ENCODE peak calls at places on chromosomes 3 and 15, in seven cellular contexts. E, O, V, X, Z, L and A are unnamed samples.
A peak's percentile ranks its signal among the peaks of the same experiment; 100 is the strongest.

GRCh38 chr3:72844436-72844999 is 3.7 kb downstream of the SHQ1 start:
- DNase-seq in V (no peak), Z (peak; percentile 15), L (peak; percentile 14), O (peak; percentile 12), E (no peak), X (no peak), A (peak; percentile 41)

GRCh38 chr3:11379824-11380281 is 107.7 kb downstream of the ATG7 start:
- DNase-seq in E (no peak), X (no peak), V (no peak), Z (no peak), L (no peak), O (peak; percentile 58), A (no peak)

GRCh38 chr3:30605706-30606300 is 598 bp upstream of the TGFBR2 start:
- DNase-seq in V (no peak), E (no peak), X (no peak), L (peak; percentile 46), O (no peak), Z (no peak), A (no peak)

GRCh38 chr15:99763827-99764226 is 30.6 kb upstream of the LYSMD4 start:
- DNase-seq in L (no peak), Z (no peak), O (no peak), X (no peak), E (no peak), V (no peak), A (no peak)

GRCh38 chr15:73231661-73232443 is 136.9 kb downstream of the HCN4 start:
- DNase-seq in O (peak; percentile 36), X (no peak), V (no peak), E (no peak), Z (peak; percentile 76), L (no peak), A (no peak)

GRCh38 chr3:152835311-152836102 is 576 bp downstream of the P2RY1 start:
- DNase-seq in O (peak; percentile 76), E (peak; percentile 63), L (peak; percentile 52), V (peak; percentile 20), X (peak; percentile 58), Z (peak; percentile 4), A (peak; percentile 78)

GRCh38 chr3:100928638-100929428 is 64.4 kb downstream of the ABI3BP start:
- DNase-seq in E (no peak), V (no peak), O (peak; percentile 83), Z (peak; percentile 95), L (peak; percentile 16), X (no peak), A (no peak)

GRCh38 chr15:98083203-98083910 is 122.9 kb downstream of the ARRDC4 start:
- DNase-seq in X (no peak), V (no peak), E (no peak), O (no peak), L (no peak), Z (no peak), A (no peak)

GRCh38 chr3:49327485-49327884 is 12.4 kb downstream of the USP4 start:
- DNase-seq in Z (no peak), L (no peak), O (no peak), X (no peak), E (no peak), V (no peak), A (no peak)

GRCh38 chr3:120218981-120219380 is 66.0 kb downstream of the GPR156 start:
- DNase-seq in X (no peak), V (no peak), L (no peak), E (no peak), O (no peak), Z (no peak), A (no peak)

GRCh38 chr15:79452244-79453051 is 20.3 kb downstream of the MINAR1 start:
- DNase-seq in Z (no peak), O (no peak), X (peak; percentile 6), L (no peak), E (no peak), V (no peak), A (no peak)

GRCh38 chr3:169907944-169908343 is 3.4 kb upstream of the SAMD7 start:
- DNase-seq in Z (no peak), E (no peak), L (no peak), O (no peak), V (no peak), X (no peak), A (no peak)

GRCh38 chr15:86743283-86743903 is 663.7 kb downstream of the AGBL1 start:
- DNase-seq in L (peak; percentile 43), X (no peak), O (no peak), V (no peak), E (peak; percentile 76), Z (no peak), A (no peak)

GRCh38 chr15:27514526-27514925 is 543.5 kb downstream of the GABRG3 start:
- DNase-seq in O (no peak), Z (no peak), L (no peak), E (no peak), X (no peak), V (no peak), A (no peak)

GRCh38 chr3:877001-877400 is 215.8 kb upstream of the CNTN6 start:
- DNase-seq in X (no peak), E (no peak), Z (no peak), L (no peak), V (no peak), O (no peak), A (no peak)

GRCh38 chr15:100787567-100787941 is 92.1 kb upstream of the ALDH1A3 start:
- DNase-seq in Z (no peak), X (peak; percentile 20), O (no peak), E (no peak), L (no peak), V (no peak), A (peak; percentile 12)

GRCh38 chr15:100786139-100786531 is 93.5 kb upstream of the ALDH1A3 start:
- DNase-seq in E (no peak), L (no peak), Z (no peak), O (no peak), X (no peak), V (no peak), A (no peak)

GRCh38 chr15:100788731-100789105 is 90.9 kb upstream of the ALDH1A3 start:
- DNase-seq in Z (no peak), X (no peak), V (no peak), L (no peak), O (no peak), E (no peak), A (peak; percentile 16)

GRCh38 chr15:100786901-100787566 is 92.6 kb upstream of the ALDH1A3 start:
- DNase-seq in V (no peak), X (peak; percentile 24), E (no peak), L (no peak), Z (no peak), O (no peak), A (no peak)

DNA sequence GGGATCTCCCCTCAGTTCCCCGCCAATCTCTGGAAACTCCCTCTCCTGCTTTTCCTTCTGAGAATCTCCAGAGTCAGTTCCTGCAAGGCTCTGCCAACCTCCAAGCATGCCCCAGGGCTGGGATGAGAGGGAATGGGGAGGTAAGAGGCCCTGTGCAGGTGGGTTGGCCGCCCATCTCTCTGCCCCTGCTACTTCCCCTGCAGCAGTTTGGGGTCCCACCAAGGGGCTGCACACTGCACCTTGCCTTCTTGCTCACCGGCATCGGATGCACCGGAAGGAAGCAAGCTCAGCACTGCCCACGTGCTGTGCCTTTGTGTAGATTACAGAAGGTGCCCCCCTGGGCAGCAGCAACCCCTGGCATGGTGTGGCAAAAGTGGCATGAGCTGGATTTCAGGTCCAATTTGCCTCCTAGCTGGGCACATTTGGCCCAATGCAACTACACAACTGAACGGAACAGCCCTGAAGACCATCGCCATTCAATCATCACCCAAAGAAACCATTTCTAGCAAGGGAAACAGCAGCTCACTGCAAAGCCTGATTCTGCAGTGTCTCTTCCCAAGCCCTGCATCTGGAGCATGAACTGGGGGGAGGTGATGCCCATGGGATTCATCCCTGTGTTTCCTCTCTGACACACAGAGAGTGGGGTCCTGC is 91.4 kb upstream of the ALDH1A3 start:
- DNase-seq in V (no peak), X (peak; percentile 20), O (no peak), Z (no peak), E (no peak), L (no peak), A (peak; percentile 12)
- TF ChIP-seq CTCF in V (no peak), X (no peak), O (no peak), Z (no peak), E (no peak), L (no peak), A (no peak)

GRCh38 chr3:17686613-17687012 is 55.8 kb downstream of the TBC1D5 start:
- DNase-seq in E (peak; percentile 8), O (peak; percentile 15), L (no peak), X (no peak), V (no peak), Z (no peak), A (no peak)
- TF ChIP-seq CTCF in E (no peak), O (no peak), L (peak; percentile 28), X (no peak), V (peak; percentile 70), Z (peak; percentile 15), A (no peak)

DNA sequence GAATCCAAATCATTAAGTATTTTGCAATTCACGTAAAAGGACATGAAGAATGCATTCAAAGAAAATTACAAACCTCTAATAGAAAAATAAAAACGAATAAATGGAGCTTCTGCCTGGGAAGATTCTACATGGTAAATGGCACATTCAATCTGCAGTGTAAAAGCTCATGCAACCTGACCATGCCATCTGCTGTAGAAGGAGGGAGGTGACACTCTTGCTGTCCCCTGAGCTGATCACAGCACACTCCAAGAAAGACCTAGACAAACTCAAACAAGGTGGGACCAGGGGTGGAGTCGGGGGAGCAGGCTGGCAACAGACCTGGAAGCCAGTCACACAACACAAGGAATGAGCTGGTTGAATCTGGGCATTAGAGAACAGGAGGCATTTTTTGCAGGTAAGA is 101.8 kb downstream of the BDH1 start:
- DNase-seq in V (no peak), E (no peak), O (peak; percentile 17), Z (no peak), L (no peak), X (no peak), A (peak; percentile 50)
- TF ChIP-seq CTCF in V (peak; percentile 52), E (no peak), O (no peak), Z (no peak), L (peak; percentile 3), X (no peak), A (peak; percentile 45)

DNA sequence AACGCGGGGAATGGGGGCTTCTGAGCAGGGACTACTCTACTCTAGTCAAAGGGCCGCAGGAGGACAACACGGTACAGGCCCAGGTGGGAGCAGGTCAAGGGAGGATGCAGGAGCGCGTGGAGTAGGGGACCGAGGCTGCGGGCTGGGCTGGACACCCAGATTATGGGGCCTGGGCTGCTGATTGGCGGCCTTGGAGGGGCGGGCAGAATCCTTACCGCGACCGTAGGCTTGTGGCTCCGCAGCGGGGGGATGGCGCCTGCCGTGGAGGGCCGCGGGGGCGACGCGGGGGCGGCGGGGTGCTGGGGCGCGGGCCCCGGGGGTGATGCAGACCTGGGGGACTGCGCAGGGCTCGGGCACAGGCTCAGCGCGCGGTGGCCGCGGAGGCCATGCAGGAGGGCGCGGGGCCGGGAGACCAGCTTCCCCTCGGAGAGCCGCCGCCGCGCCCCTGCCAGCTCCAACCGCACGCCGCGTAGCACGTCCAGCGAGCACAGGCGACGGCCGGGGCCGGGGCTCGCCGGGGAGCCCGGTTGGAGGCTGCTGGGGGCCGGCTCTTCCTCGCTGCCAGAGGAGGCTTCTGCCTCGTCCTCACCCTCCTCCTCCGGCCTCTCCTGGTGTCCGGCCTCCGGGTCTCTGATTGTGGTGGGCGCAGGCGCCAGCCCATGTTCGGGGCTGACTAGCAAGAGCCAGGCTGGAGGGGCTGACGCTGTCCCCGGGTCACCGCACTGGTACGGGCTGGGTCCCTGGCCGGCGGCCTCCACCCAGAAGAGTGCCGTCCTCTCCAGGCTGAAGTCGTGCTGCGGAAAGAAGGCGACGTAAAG is 12.9 kb downstream of the UBAP1L start:
- DNase-seq in Z (no peak), V (no peak), E (peak; percentile 56), X (no peak), L (no peak), O (no peak), A (no peak)
- TF ChIP-seq CTCF in Z (no peak), V (no peak), E (no peak), X (no peak), L (no peak), O (no peak), A (no peak)